ENCODE peak calls at places on chromosomes 2 and 18, in four cellular contexts. One of them, this sample, is unnamed.

GRCh38 chr18:23833714-23834113 is 144.5 kb downstream of the LAMA3 start:
- DNase-seq in CD8-positive, alpha-beta T cell: no peak
- DNase-seq in stomach: no peak
- DNase-seq in heart left ventricle: no peak
- DNase-seq in this sample: no peak

GRCh38 chr2:174595904-174596397 is 1.7 kb downstream of the WIPF1 start:
- DNase-seq in stomach: no peak
- DNase-seq in heart left ventricle: no peak
- DNase-seq in CD8-positive, alpha-beta T cell: no peak
- DNase-seq in this sample: no peak

GRCh38 chr2:173854840-173855239 is 110.3 kb downstream of the SP3 start:
- DNase-seq in stomach: no peak
- DNase-seq in CD8-positive, alpha-beta T cell: no peak
- DNase-seq in heart left ventricle: peak; percentile 26
- DNase-seq in this sample: no peak

GRCh38 chr18:21897811-21898210 is 157.2 kb downstream of the MIB1 start:
- DNase-seq in stomach: peak; percentile 58
- DNase-seq in heart left ventricle: peak; percentile 22
- DNase-seq in CD8-positive, alpha-beta T cell: no peak
- DNase-seq in this sample: no peak

GRCh38 chr2:25127631-25128030 is 40.7 kb downstream of the POMC start:
- DNase-seq in CD8-positive, alpha-beta T cell: no peak
- DNase-seq in stomach: no peak
- DNase-seq in heart left ventricle: no peak
- DNase-seq in this sample: no peak

GRCh38 chr2:114940785-114941458 is 498.5 kb downstream of the DPP10 start:
- DNase-seq in stomach: no peak
- DNase-seq in CD8-positive, alpha-beta T cell: no peak
- DNase-seq in heart left ventricle: no peak
- DNase-seq in this sample: no peak

GRCh38 chr2:112182581-112183034 is 44.4 kb downstream of the FBLN7 start:
- DNase-seq in stomach: no peak
- DNase-seq in heart left ventricle: no peak
- DNase-seq in CD8-positive, alpha-beta T cell: no peak
- DNase-seq in this sample: no peak

GRCh38 chr18:3029215-3029972 is 16.4 kb upstream of the LPIN2 start:
- DNase-seq in stomach: no peak
- DNase-seq in heart left ventricle: no peak
- DNase-seq in CD8-positive, alpha-beta T cell: no peak
- DNase-seq in this sample: no peak

GRCh38 chr2:239386872-239387445 is 13.9 kb downstream of the HDAC4 start:
- DNase-seq in CD8-positive, alpha-beta T cell: no peak
- DNase-seq in heart left ventricle: no peak
- DNase-seq in stomach: no peak
- DNase-seq in this sample: no peak

GRCh38 chr2:160994141-160995002 is 165.9 kb upstream of the TANK start:
- DNase-seq in CD8-positive, alpha-beta T cell: peak; percentile 61
- DNase-seq in heart left ventricle: peak; percentile 70
- DNase-seq in stomach: peak; percentile 71
- DNase-seq in this sample: no peak

GRCh38 chr18:48732767-48733424 is 194.1 kb downstream of the CTIF start:
- DNase-seq in heart left ventricle: no peak
- DNase-seq in stomach: no peak
- DNase-seq in CD8-positive, alpha-beta T cell: no peak
- DNase-seq in this sample: no peak

GRCh38 chr2:119240311-119241204 is 16.9 kb downstream of the STEAP3 start:
- DNase-seq in heart left ventricle: peak; percentile 63
- DNase-seq in CD8-positive, alpha-beta T cell: no peak
- DNase-seq in stomach: peak; percentile 80
- DNase-seq in this sample: no peak

GRCh38 chr2:28318462-28319117 is 74.1 kb upstream of the FOSL2 start:
- DNase-seq in heart left ventricle: no peak
- DNase-seq in CD8-positive, alpha-beta T cell: no peak
- DNase-seq in stomach: peak; percentile 48
- DNase-seq in this sample: no peak

GRCh38 chr2:180979086-180979934 is 1.1 kb upstream of the UBE2E3 start:
- DNase-seq in heart left ventricle: no peak
- DNase-seq in CD8-positive, alpha-beta T cell: no peak
- DNase-seq in stomach: no peak
- DNase-seq in this sample: no peak

GRCh38 chr2:196234672-196235071 is 63.3 kb upstream of the STK17B start:
- DNase-seq in CD8-positive, alpha-beta T cell: peak; percentile 21
- DNase-seq in stomach: no peak
- DNase-seq in heart left ventricle: no peak
- DNase-seq in this sample: no peak

GRCh38 chr2:214019229-214019972 is 391.5 kb upstream of the VWC2L start:
- DNase-seq in stomach: no peak
- DNase-seq in CD8-positive, alpha-beta T cell: no peak
- DNase-seq in heart left ventricle: no peak
- DNase-seq in this sample: no peak

GRCh38 chr2:10404324-10405143 is 43.6 kb downstream of the ODC1 start:
- DNase-seq in heart left ventricle: no peak
- DNase-seq in stomach: no peak
- DNase-seq in CD8-positive, alpha-beta T cell: no peak
- DNase-seq in this sample: no peak

GRCh38 chr2:146317959-146318358 is 1526.9 kb upstream of the ACVR2A start:
- DNase-seq in heart left ventricle: no peak
- DNase-seq in CD8-positive, alpha-beta T cell: no peak
- DNase-seq in stomach: no peak
- DNase-seq in this sample: no peak

GRCh38 chr18:45887585-45887984 is 62.1 kb downstream of the SIGLEC15 start:
- DNase-seq in heart left ventricle: no peak
- DNase-seq in stomach: no peak
- DNase-seq in CD8-positive, alpha-beta T cell: no peak
- DNase-seq in this sample: no peak

GRCh38 chr2:198053173-198053572 is 248.8 kb downstream of the PLCL1 start:
- DNase-seq in stomach: no peak
- DNase-seq in CD8-positive, alpha-beta T cell: no peak
- DNase-seq in heart left ventricle: no peak
- DNase-seq in this sample: no peak

GRCh38 chr2:198055726-198056125 is 251.3 kb downstream of the PLCL1 start:
- DNase-seq in CD8-positive, alpha-beta T cell: no peak
- DNase-seq in stomach: no peak
- DNase-seq in heart left ventricle: no peak
- DNase-seq in this sample: no peak

GRCh38 chr2:198052741-198053140 is 248.3 kb downstream of the PLCL1 start:
- DNase-seq in heart left ventricle: no peak
- DNase-seq in stomach: no peak
- DNase-seq in CD8-positive, alpha-beta T cell: no peak
- DNase-seq in this sample: no peak

GRCh38 chr2:198053776-198054175 is 249.4 kb downstream of the PLCL1 start:
- DNase-seq in stomach: no peak
- DNase-seq in heart left ventricle: no peak
- DNase-seq in CD8-positive, alpha-beta T cell: no peak
- DNase-seq in this sample: no peak

DNA sequence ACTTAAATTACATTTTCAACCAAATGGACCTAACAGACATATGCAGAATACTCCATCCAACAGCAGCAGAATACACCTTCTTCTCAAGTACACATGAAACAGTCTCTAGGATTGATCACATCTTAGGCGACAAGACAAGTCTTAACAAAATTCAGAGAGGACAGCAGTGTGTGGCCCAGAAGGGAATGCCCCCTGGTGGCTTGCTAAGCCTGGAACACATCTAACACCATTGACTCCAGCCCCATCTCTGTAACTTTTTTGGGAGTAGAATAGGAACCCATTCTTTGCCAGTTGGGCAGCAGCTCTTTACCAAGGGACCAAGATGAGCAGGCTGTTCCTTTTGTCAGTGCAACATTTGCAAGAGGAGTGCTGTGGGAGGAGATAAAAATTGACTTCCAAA is 249.9 kb downstream of the PLCL1 start:
- DNase-seq in stomach: peak; percentile 34
- DNase-seq in CD8-positive, alpha-beta T cell: no peak
- DNase-seq in heart left ventricle: no peak
- DNase-seq in this sample: no peak
- TF ChIP-seq CTCF in stomach: peak; percentile 14
- TF ChIP-seq CTCF in CD8-positive, alpha-beta T cell: peak; percentile 34
- TF ChIP-seq CTCF in heart left ventricle: no peak
- TF ChIP-seq CTCF in this sample: no peak

DNA sequence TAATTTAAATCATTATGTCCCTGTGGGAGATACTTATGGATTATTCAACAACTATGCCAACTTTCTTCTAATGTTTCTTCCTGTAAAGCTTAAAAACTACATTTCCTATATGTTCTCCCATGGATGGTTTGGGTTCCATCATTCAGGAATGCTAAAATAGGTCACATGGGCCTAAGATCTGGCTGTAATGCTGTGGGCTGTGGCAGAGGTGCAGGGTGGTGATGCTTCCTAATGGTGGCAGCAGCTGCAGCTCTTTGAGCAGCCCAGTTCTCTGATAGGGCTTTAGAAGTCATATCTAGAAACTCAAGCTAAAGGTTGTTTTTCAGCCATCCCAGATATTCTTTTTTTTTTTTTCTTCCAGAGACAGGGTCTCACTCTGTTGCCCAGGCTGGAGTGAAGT is 266.1 kb downstream of the ZNF385B start:
- DNase-seq in CD8-positive, alpha-beta T cell: no peak
- DNase-seq in stomach: no peak
- DNase-seq in heart left ventricle: no peak
- DNase-seq in this sample: no peak
- TF ChIP-seq CTCF in CD8-positive, alpha-beta T cell: no peak
- TF ChIP-seq CTCF in stomach: no peak
- TF ChIP-seq CTCF in heart left ventricle: no peak
- TF ChIP-seq CTCF in this sample: no peak

GRCh38 chr2:217527586-217528202 is 475.1 kb downstream of the TNS1 start:
- DNase-seq in stomach: no peak
- DNase-seq in CD8-positive, alpha-beta T cell: no peak
- DNase-seq in heart left ventricle: no peak
- DNase-seq in this sample: no peak
- TF ChIP-seq CTCF in stomach: no peak
- TF ChIP-seq CTCF in CD8-positive, alpha-beta T cell: no peak
- TF ChIP-seq CTCF in heart left ventricle: no peak
- TF ChIP-seq CTCF in this sample: no peak

GRCh38 chr2:232876978-232877441 is 6.9 kb downstream of the SNORC start:
- DNase-seq in CD8-positive, alpha-beta T cell: no peak
- DNase-seq in heart left ventricle: no peak
- DNase-seq in stomach: no peak
- DNase-seq in this sample: no peak

GRCh38 chr2:232876071-232876977 is 6.3 kb downstream of the SNORC start:
- DNase-seq in CD8-positive, alpha-beta T cell: no peak
- DNase-seq in heart left ventricle: no peak
- DNase-seq in stomach: peak; percentile 44
- DNase-seq in this sample: peak; percentile 37

GRCh38 chr2:232873909-232874641 is 4.0 kb downstream of the SNORC start:
- DNase-seq in stomach: no peak
- DNase-seq in CD8-positive, alpha-beta T cell: no peak
- DNase-seq in heart left ventricle: no peak
- DNase-seq in this sample: no peak

GRCh38 chr2:232874677-232875223 is 4.7 kb downstream of the SNORC start:
- DNase-seq in heart left ventricle: no peak
- DNase-seq in stomach: no peak
- DNase-seq in CD8-positive, alpha-beta T cell: no peak
- DNase-seq in this sample: no peak

DNA sequence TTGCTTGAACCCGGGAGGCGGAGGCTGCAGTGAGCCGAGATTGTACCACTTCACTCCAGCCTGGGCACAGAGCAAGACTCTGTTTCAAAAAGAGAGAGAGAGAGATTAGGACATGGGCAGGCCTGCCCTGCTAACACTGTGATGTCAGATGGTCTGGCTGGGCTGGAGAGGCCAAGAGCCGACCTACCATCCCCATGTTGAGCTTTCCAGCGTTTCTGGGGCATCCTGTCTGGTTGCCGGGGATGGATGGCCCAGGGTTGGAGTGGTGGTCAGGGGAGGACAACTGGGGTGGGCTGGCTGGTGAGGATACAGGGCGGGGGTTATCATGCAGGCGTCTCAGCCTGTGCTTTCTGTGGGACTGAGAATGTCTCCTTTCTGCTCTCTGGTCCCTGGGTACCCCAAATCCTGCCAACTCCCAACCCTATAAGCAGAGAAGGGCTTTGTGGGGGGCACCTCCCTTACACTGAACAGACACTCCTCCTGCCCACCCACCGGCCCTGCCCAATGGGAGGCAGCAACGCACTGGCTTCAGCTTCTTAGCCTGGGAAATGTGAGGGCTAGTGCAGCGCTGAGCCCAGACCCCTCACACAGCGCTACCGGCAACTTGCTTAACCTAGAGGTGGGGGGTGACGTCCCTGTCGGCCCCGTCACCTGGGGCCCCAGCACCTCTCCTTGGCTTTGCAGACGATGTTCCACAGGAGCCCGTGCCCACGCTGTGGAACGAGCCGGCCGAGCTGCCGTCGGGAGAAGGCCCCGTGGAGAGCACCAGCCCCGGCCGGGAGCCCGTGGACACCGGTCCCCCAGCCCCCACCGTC is 5.4 kb downstream of the SNORC start:
- DNase-seq in CD8-positive, alpha-beta T cell: no peak
- DNase-seq in heart left ventricle: no peak
- DNase-seq in stomach: no peak
- DNase-seq in this sample: no peak
- TF ChIP-seq CTCF in CD8-positive, alpha-beta T cell: no peak
- TF ChIP-seq CTCF in heart left ventricle: no peak
- TF ChIP-seq CTCF in stomach: no peak
- TF ChIP-seq CTCF in this sample: no peak

DNA sequence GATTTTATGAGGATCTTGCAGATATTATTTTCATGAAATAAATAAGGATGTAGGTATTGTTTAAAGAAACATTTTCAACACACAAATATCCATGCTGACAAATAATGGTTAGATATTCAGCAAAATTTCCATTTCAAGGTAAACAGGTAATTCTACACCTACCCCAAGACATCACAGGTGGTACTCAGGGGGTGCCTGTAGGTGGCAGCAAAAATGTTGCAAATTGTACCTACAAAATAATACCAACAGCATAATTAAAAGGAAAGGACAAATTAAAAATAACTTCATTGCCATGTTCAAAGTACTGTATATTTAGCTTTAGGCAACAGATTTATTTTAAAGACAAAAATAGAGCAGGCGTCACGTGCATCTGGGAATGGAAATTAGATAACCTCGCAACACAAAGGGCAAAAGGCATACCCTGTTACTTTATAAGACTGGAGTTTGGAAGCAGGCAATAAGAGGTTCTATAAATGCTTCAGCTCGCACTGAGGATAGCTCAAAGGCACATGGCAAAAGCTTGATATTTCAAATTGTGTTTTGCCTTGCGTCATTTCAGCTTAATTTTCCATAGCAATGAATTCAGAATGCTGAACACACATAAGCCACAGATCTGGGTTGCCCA is 630.5 kb downstream of the TDRD15 start:
- DNase-seq in heart left ventricle: no peak
- DNase-seq in CD8-positive, alpha-beta T cell: no peak
- DNase-seq in stomach: no peak
- DNase-seq in this sample: no peak
- TF ChIP-seq CTCF in heart left ventricle: no peak
- TF ChIP-seq CTCF in CD8-positive, alpha-beta T cell: no peak
- TF ChIP-seq CTCF in stomach: no peak
- TF ChIP-seq CTCF in this sample: no peak